ENCODE peak calls at places on chromosomes 6 and 20, in ten cellular contexts. V is tibial nerve; C is AG04450; N is heart right ventricle; X is fibroblast of pulmonary artery; K is CD4-positive, alpha-beta T cell; F is brain microvascular endothelial cell; Z is H1; A is HL-60; Q is neural progenitor cell. R is an unnamed sample.

GRCh38 chr6:96116674-96117073 is 100.9 kb downstream of the FUT9 start:
- DNase-seq in V (no peak), C (no peak), N (no peak), X (no peak), K (no peak), F (no peak), Z (no peak), A (no peak), Q (peak), R (no peak)

GRCh38 chr20:58803533-58803932 is 47.2 kb downstream of the GNAS-AS1 start:
- DNase-seq in V (no peak), C (no peak), N (no peak), X (no peak), K (no peak), F (no peak), Z (no peak), A (no peak), Q (no peak), R (no peak)

GRCh38 chr20:36862857-36863668 is 12.9 kb upstream of the TLDC2 start:
- DNase-seq in V (no peak), C (no peak), N (no peak), X (no peak), K (no peak), F (no peak), Z (peak), A (no peak), Q (peak), R (peak)

GRCh38 chr20:7029005-7029404 is 261.5 kb downstream of the BMP2 start:
- DNase-seq in V (no peak), C (no peak), N (no peak), X (no peak), K (no peak), F (no peak), Z (no peak), A (no peak), Q (no peak), R (no peak)

GRCh38 chr6:150491131-150491795 is 108.4 kb upstream of the PLEKHG1 start:
- DNase-seq in V (no peak), C (no peak), N (no peak), X (peak), K (no peak), F (peak), Z (no peak), A (no peak), Q (no peak), R (no peak)

GRCh38 chr6:102520981-102521380 is 1127.5 kb downstream of the GRIK2 start:
- DNase-seq in V (no peak), C (no peak), N (no peak), X (no peak), K (no peak), F (no peak), Z (no peak), A (no peak), Q (no peak), R (no peak)

GRCh38 chr20:18288748-18289705 is 700 bp downstream of the ZNF133 start:
- DNase-seq in V (no peak), C (no peak), N (no peak), X (peak), K (no peak), F (peak), Z (peak), A (peak), Q (peak), R (no peak)

GRCh38 chr6:22147983-22148797 is 148.6 kb downstream of the PRL start:
- DNase-seq in V (no peak), C (peak), N (peak), X (peak), K (no peak), F (peak), Z (no peak), A (no peak), Q (peak), R (no peak)

GRCh38 chr6:85449388-85449817 is 480 bp upstream of the NT5E start:
- DNase-seq in V (peak), C (peak), N (peak), X (peak), K (no peak), F (peak), Z (no peak), A (no peak), Q (peak), R (no peak)

GRCh38 chr6:43803783-43804549 is 34.0 kb downstream of the VEGFA start:
- DNase-seq in V (no peak), C (no peak), N (no peak), X (peak), K (no peak), F (no peak), Z (no peak), A (peak), Q (no peak), R (no peak)

GRCh38 chr6:15427360-15428070 is 181.6 kb downstream of the JARID2 start:
- DNase-seq in V (no peak), C (no peak), N (peak), X (peak), K (no peak), F (peak), Z (no peak), A (peak), Q (no peak), R (no peak)

GRCh38 chr20:17859616-17860232 is 108.9 kb downstream of the SNX5 start:
- DNase-seq in V (no peak), C (no peak), N (peak), X (no peak), K (no peak), F (no peak), Z (no peak), A (no peak), Q (no peak), R (no peak)

GRCh38 chr6:122400121-122400450 is 634 bp downstream of the HSF2 start:
- DNase-seq in V (no peak), C (no peak), N (peak), X (no peak), K (no peak), F (peak), Z (no peak), A (peak), Q (no peak), R (no peak)

GRCh38 chr6:53335224-53335994 is 13.3 kb downstream of the ELOVL5 start:
- DNase-seq in V (no peak), C (no peak), N (peak), X (no peak), K (peak), F (no peak), Z (no peak), A (peak), Q (no peak), R (no peak)

GRCh38 chr6:160070427-160070826 is 51.2 kb upstream of the SLC22A1 start:
- DNase-seq in V (no peak), C (no peak), N (no peak), X (no peak), K (no peak), F (no peak), Z (no peak), A (no peak), Q (no peak), R (no peak)

GRCh38 chr6:160073272-160073671 is 48.3 kb upstream of the SLC22A1 start:
- DNase-seq in V (no peak), C (no peak), N (no peak), X (no peak), K (no peak), F (no peak), Z (no peak), A (no peak), Q (no peak), R (no peak)

GRCh38 chr6:160070831-160071230 is 50.8 kb upstream of the SLC22A1 start:
- DNase-seq in V (no peak), C (no peak), N (no peak), X (no peak), K (no peak), F (no peak), Z (no peak), A (no peak), Q (no peak), R (no peak)

GRCh38 chr6:160069459-160069858 is 52.2 kb upstream of the SLC22A1 start:
- DNase-seq in V (no peak), C (no peak), N (no peak), X (no peak), K (no peak), F (no peak), Z (no peak), A (no peak), Q (no peak), R (no peak)

GRCh38 chr6:160071805-160072687 is 49.6 kb upstream of the SLC22A1 start:
- DNase-seq in V (no peak), C (no peak), N (no peak), X (peak), K (no peak), F (no peak), Z (peak), A (no peak), Q (peak), R (no peak)
- TF ChIP-seq CTCF in V (no peak), C (peak), N (peak), X (peak), K (no peak), F (peak), Z (peak), A (peak), Q (peak), R (no peak)

DNA sequence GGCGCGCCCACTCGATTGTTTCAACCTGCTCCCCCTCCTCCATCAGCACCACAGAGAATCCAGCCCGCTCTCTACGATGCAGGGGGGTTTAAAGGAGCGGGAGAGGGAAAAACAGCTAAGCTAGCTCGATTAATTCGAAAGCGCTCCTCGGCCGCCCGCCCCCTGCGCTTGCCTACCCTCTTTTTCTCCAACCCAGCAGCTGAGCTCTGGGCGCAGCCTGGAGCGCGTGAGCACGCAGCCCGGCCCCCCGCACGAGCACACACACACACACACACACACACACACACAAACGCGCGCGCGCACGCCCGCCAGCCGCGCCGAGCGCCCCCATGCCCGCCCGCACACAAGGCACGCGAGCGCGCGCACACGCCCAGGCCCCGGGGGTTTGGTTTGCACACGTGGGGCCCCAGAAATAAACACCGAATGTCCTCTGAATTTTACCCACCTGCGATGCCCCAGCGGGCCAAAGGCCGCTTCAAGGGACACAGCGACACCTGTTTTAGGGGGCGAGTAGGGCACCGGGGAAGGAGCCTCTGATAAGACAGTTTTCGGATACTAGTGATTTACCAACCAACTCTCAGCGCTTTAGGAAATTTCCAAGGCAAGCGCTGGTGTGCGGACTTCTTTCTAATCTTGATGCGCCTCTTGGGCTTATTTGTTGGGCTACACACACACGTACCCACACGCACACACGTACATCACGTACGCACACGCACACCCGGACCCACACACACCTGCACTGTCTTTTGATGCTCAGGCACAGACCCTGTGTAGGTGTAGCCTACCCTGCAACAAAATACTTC is 787 bp upstream of the NRN1 start:
- DNase-seq in V (no peak), C (no peak), N (peak), X (no peak), K (no peak), F (peak), Z (peak), A (peak), Q (peak), R (no peak)
- TF ChIP-seq CTCF in V (peak), C (no peak), N (peak), X (no peak), K (peak), F (peak), Z (peak), A (no peak), Q (peak), R (no peak)

GRCh38 chr20:45920795-45921617 is 9.1 kb upstream of the PLTP start:
- DNase-seq in V (no peak), C (no peak), N (no peak), X (no peak), K (no peak), F (no peak), Z (no peak), A (no peak), Q (no peak), R (no peak)

GRCh38 chr20:45921618-45922189 is 9.7 kb upstream of the PLTP start:
- DNase-seq in V (no peak), C (no peak), N (no peak), X (no peak), K (no peak), F (no peak), Z (no peak), A (no peak), Q (no peak), R (no peak)

GRCh38 chr20:45919536-45919933 is 7.6 kb upstream of the PLTP start:
- DNase-seq in V (peak), C (peak), N (peak), X (peak), K (no peak), F (peak), Z (no peak), A (no peak), Q (no peak), R (no peak)

GRCh38 chr20:45918779-45919535 is 7.0 kb upstream of the PLTP start:
- DNase-seq in V (no peak), C (no peak), N (no peak), X (no peak), K (no peak), F (peak), Z (no peak), A (no peak), Q (no peak), R (no peak)

GRCh38 chr20:45919951-45920794 is 8.2 kb upstream of the PLTP start:
- DNase-seq in V (peak), C (no peak), N (peak), X (peak), K (no peak), F (peak), Z (no peak), A (no peak), Q (no peak), R (no peak)
- TF ChIP-seq CTCF in V (no peak), C (no peak), N (no peak), X (no peak), K (no peak), F (no peak), Z (no peak), A (no peak), Q (no peak), R (no peak)

GRCh38 chr6:110341671-110342304 is 16.4 kb downstream of the METTL24 start:
- DNase-seq in V (no peak), C (no peak), N (no peak), X (peak), K (no peak), F (peak), Z (peak), A (no peak), Q (peak), R (no peak)
- TF ChIP-seq CTCF in V (no peak), C (peak), N (peak), X (peak), K (no peak), F (peak), Z (peak), A (no peak), Q (peak), R (peak)

GRCh38 chr6:94071835-94072234 is 652.5 kb upstream of the EPHA7 start:
- DNase-seq in V (no peak), C (no peak), N (no peak), X (peak), K (no peak), F (no peak), Z (no peak), A (no peak), Q (peak), R (no peak)
- TF ChIP-seq CTCF in V (no peak), C (no peak), N (no peak), X (peak), K (no peak), F (peak), Z (no peak), A (no peak), Q (peak), R (no peak)

GRCh38 chr20:4817230-4817671 is 95.5 kb downstream of the PRND start:
- DNase-seq in V (no peak), C (no peak), N (no peak), X (no peak), K (no peak), F (no peak), Z (no peak), A (no peak), Q (no peak), R (no peak)
- TF ChIP-seq CTCF in V (no peak), C (peak), N (no peak), X (no peak), K (no peak), F (peak), Z (no peak), A (no peak), Q (no peak), R (no peak)

DNA sequence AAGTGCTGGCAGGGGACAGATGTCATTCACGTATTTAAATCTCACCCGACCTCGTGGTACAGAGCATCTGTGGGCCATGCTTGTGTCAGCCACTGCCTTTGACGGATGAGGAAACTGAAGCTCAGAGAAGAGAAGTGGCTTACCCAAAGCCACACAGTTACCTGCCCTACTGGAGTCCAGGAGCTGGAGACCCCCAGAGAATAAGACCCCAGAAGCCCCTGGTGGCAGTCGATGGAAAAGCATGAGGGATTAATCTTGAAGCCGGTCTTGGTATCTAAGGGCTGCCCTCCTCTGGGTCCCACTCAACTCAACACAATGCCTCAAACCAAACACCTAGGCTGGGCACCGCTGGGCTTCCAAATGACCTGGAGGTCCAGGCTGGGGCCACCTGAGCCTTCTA is 83.1 kb downstream of the GRM4 start:
- DNase-seq in V (no peak), C (no peak), N (no peak), X (no peak), K (no peak), F (no peak), Z (peak), A (no peak), Q (no peak), R (no peak)
- TF ChIP-seq CTCF in V (no peak), C (peak), N (no peak), X (peak), K (no peak), F (peak), Z (peak), A (no peak), Q (peak), R (peak)